ENCODE peak calls at places on chromosome 2, in eight cellular contexts. C is endothelial cell, S is activated T-helper 1 cell treated with Interleukin-2 at 50 U/mL for 16 hours, W is caudate nucleus, H is NCI-H345, Y is GM04504, X is globus pallidus, M is HFFc6. K is an unnamed sample.

GRCh38 chr2:96356889-96357288 is 21.3 kb downstream of the NCAPH start:
- DNase-seq in S (no peak), Y (no peak), H (no peak), C (no peak), M (no peak), W (no peak), X (no peak), K (no peak)

GRCh38 chr2:70044290-70045040 is 42.8 kb upstream of the PCBP1 start:
- DNase-seq in Y (no peak), C (no peak), S (no peak), X (no peak), M (no peak), H (no peak), W (no peak), K (no peak)

GRCh38 chr2:5748941-5749731 is 57.0 kb downstream of the SOX11 start:
- DNase-seq in C (no peak), S (no peak), Y (no peak), X (peak), M (no peak), H (no peak), W (no peak), K (no peak)

GRCh38 chr2:12005886-12006681 is 259.7 kb downstream of the LPIN1 start:
- DNase-seq in M (no peak), C (no peak), H (peak), Y (no peak), S (peak), X (peak), W (no peak), K (peak)

GRCh38 chr2:50097118-50097517 is 934.8 kb downstream of the NRXN1 start:
- DNase-seq in Y (no peak), S (no peak), H (no peak), C (no peak), M (no peak), X (no peak), W (no peak), K (no peak)

GRCh38 chr2:66494708-66495107 is 59.8 kb downstream of the MEIS1 start:
- DNase-seq in X (no peak), W (no peak), H (no peak), Y (peak), S (no peak), M (peak), C (no peak), K (peak)

GRCh38 chr2:64637000-64637628 is 16.6 kb downstream of the SERTAD2 start:
- DNase-seq in M (no peak), X (no peak), Y (no peak), W (no peak), H (no peak), C (no peak), S (no peak), K (peak)

GRCh38 chr2:208373460-208374089 is 33.0 kb upstream of the PTH2R start:
- DNase-seq in X (peak), C (peak), M (peak), Y (peak), W (no peak), H (peak), S (no peak), K (peak)

GRCh38 chr2:238600506-238601432 is 174.0 kb downstream of the ASB1 start:
- DNase-seq in W (no peak), M (no peak), C (no peak), X (no peak), S (no peak), Y (no peak), H (no peak), K (no peak)

GRCh38 chr2:77521931-77522470 is at the start of gene LRRTM4:
- DNase-seq in S (no peak), C (peak), W (no peak), X (peak), Y (no peak), M (no peak), H (peak), K (peak)